ENCODE peak calls at places on chromosomes 12 and 14, in four cellular contexts. T is neural progenitor cell, P is HCT116, W is MM.1S. N is an unnamed sample.

GRCh38 chr14:101495827-101496778 is 65.2 kb upstream of the DIO3 start:
- DNase-seq in T (no peak), P (no peak), W (no peak), N (no peak)

GRCh38 chr12:57740656-57741412 is 2.3 kb upstream of the AGAP2 start:
- DNase-seq in T (no peak), P (no peak), W (peak; percentile 37), N (peak; percentile 82)

GRCh38 chr12:3019005-3019680 is 58.0 kb upstream of the TSPAN9 start:
- DNase-seq in T (no peak), P (no peak), W (no peak), N (no peak)

GRCh38 chr14:35416108-35416750 is 11.7 kb upstream of the NFKBIA start:
- DNase-seq in T (no peak), P (no peak), W (peak; percentile 65), N (no peak)

GRCh38 chr12:127063339-127064090 is 1203.5 kb upstream of the TMEM132C start:
- DNase-seq in T (no peak), P (no peak), W (no peak), N (no peak)

GRCh38 chr14:54866588-54866987 is 36.0 kb downstream of the GCH1 start:
- DNase-seq in T (no peak), P (no peak), W (no peak), N (no peak)

GRCh38 chr14:54784657-54785056 is 118.0 kb downstream of the GCH1 start:
- DNase-seq in T (no peak), P (no peak), W (no peak), N (no peak)

GRCh38 chr12:108112815-108113556 is 16.1 kb upstream of the WSCD2 start:
- DNase-seq in T (peak; percentile 63), P (no peak), W (no peak), N (no peak)

GRCh38 chr14:105019861-105020814 is 745 bp downstream of the CDCA4 start:
- DNase-seq in T (peak; percentile 73), P (no peak), W (peak; percentile 30), N (peak; percentile 72)

GRCh38 chr12:18171571-18171970 is 81.6 kb upstream of the RERGL start:
- DNase-seq in T (no peak), P (no peak), W (no peak), N (no peak)

GRCh38 chr12:12788675-12789368 is 3.4 kb downstream of the APOLD1 start:
- DNase-seq in T (peak; percentile 85), P (peak; percentile 78), W (peak; percentile 84), N (peak; percentile 78)

GRCh38 chr12:30622509-30622908 is 73.2 kb downstream of the IPO8 start:
- DNase-seq in T (no peak), P (no peak), W (no peak), N (no peak)

GRCh38 chr12:20429876-20430275 is 61.5 kb downstream of the PDE3A start:
- DNase-seq in T (no peak), P (no peak), W (no peak), N (no peak)

GRCh38 chr14:28879571-28879970 is 113.0 kb downstream of the FOXG1 start:
- DNase-seq in T (peak; percentile 39), P (no peak), W (no peak), N (no peak)

GRCh38 chr12:51686727-51687126 is 95.7 kb downstream of the SCN8A start:
- DNase-seq in T (no peak), P (no peak), W (no peak), N (no peak)

GRCh38 chr14:56358265-56358664 is 221.3 kb upstream of the TMEM260 start:
- DNase-seq in T (no peak), P (no peak), W (no peak), N (no peak)

GRCh38 chr12:112183141-112183581 is 57.8 kb downstream of the TRAFD1 start:
- DNase-seq in T (no peak), P (no peak), W (no peak), N (no peak)

GRCh38 chr12:79407671-79408622 is 282.8 kb downstream of the PAWR start:
- DNase-seq in T (peak; percentile 72), P (peak; percentile 63), W (peak; percentile 60), N (peak; percentile 42)

GRCh38 chr14:70735043-70735442 is 74.3 kb downstream of the MAP3K9 start:
- DNase-seq in T (no peak), P (no peak), W (no peak), N (no peak)

GRCh38 chr12:122859303-122860051 is 24.2 kb downstream of the HIP1R start:
- DNase-seq in T (no peak), P (no peak), W (no peak), N (no peak)

GRCh38 chr14:103488960-103489359 is 33.7 kb downstream of the CKB start:
- DNase-seq in T (no peak), P (no peak), W (no peak), N (no peak)

GRCh38 chr12:31234955-31235867 is 90.7 kb downstream of the SINHCAF start:
- DNase-seq in T (peak; percentile 73), P (peak; percentile 18), W (no peak), N (peak; percentile 10)

GRCh38 chr12:104909761-104910160 is 48.3 kb downstream of the SLC41A2 start:
- DNase-seq in T (no peak), P (no peak), W (no peak), N (no peak)

GRCh38 chr14:98956616-98957015 is 315.4 kb downstream of the BCL11B start:
- DNase-seq in T (no peak), P (no peak), W (no peak), N (no peak)

GRCh38 chr14:31505411-31505810 is 17.6 kb upstream of the GPR33 start:
- DNase-seq in T (no peak), P (no peak), W (no peak), N (no peak)

GRCh38 chr12:79083181-79083580 is 218.6 kb downstream of the SYT1 start:
- DNase-seq in T (no peak), P (no peak), W (peak; percentile 21), N (no peak)

GRCh38 chr14:61512508-61512907 is 182.8 kb upstream of the HIF1A start:
- DNase-seq in T (no peak), P (no peak), W (no peak), N (no peak)

DNA sequence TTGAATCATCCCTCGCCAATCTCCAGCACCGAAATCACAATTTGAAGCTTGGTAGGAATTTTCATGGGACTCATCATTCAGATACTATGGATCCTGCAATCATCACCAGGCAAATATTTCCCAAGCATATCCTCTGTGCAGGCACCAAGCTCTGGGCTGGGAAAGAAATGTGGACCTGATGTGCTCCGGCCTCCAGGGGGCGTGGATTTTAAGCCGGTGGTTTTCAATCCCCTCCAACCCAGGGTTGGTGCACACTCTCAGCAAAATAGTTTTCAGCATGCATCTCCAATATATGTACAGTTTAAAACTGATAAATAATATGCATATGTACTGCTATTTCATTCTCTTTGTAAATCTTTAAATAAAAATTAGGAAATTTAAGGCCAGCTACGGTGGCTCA is 98.9 kb downstream of the RBM19 start:
- DNase-seq in T (peak; percentile 62), P (no peak), W (no peak), N (no peak)
- TF ChIP-seq EZH2phosphoT487 in T (no peak), P (no peak), W (no peak), N (no peak)

DNA sequence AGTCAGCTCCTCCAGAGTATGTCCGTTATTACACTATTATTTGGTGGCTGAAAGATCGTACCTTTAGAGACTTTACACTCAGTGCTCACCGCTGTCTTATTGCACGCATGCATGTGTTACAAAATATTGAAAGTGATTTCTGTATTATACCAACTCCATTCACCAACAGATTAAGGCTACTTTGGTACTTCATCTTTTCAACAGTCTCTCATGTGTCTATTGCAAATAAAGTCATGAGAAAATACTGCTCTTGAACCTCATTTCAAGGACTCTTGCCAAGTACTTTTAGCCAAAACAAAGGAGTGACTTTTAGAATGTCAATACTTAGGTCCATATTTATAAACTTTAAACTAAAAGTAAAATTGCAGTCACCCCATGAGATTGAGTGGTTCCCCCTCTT is 503.6 kb downstream of the TMEM121 start:
- DNase-seq in T (no peak), P (no peak), W (no peak), N (no peak)
- TF ChIP-seq EZH2phosphoT487 in T (no peak), P (no peak), W (no peak), N (no peak)

GRCh38 chr14:95424533-95424932 is 91.9 kb downstream of the SYNE3 start:
- DNase-seq in T (no peak), P (no peak), W (no peak), N (no peak)
- TF ChIP-seq EZH2phosphoT487 in T (no peak), P (no peak), W (no peak), N (no peak)

GRCh38 chr12:5692850-5693249 is 252.2 kb downstream of the ANO2 start:
- DNase-seq in T (no peak), P (no peak), W (no peak), N (no peak)

GRCh38 chr12:5690240-5690639 is 254.8 kb downstream of the ANO2 start:
- DNase-seq in T (no peak), P (no peak), W (no peak), N (no peak)

GRCh38 chr12:5691943-5692342 is 253.1 kb downstream of the ANO2 start:
- DNase-seq in T (no peak), P (no peak), W (no peak), N (no peak)

GRCh38 chr12:5689773-5690172 is 255.3 kb downstream of the ANO2 start:
- DNase-seq in T (no peak), P (peak; percentile 6), W (no peak), N (no peak)

GRCh38 chr12:5694759-5695409 is 250.2 kb downstream of the ANO2 start:
- DNase-seq in T (no peak), P (peak; percentile 3), W (no peak), N (no peak)
- TF ChIP-seq EZH2phosphoT487 in T (no peak), P (no peak), W (no peak), N (no peak)

GRCh38 chr12:94203181-94203546 is 54.8 kb downstream of the PLXNC1 start:
- DNase-seq in T (no peak), P (no peak), W (no peak), N (no peak)
- TF ChIP-seq EZH2phosphoT487 in T (no peak), P (no peak), W (no peak), N (no peak)

GRCh38 chr12:6887460-6887859 is 14.4 kb upstream of the SPSB2 start:
- DNase-seq in T (no peak), P (no peak), W (no peak), N (no peak)

GRCh38 chr12:6890789-6891624 is 13.6 kb upstream of the LRRC23 start:
- DNase-seq in T (peak; percentile 99), P (peak; percentile 86), W (peak; percentile 99), N (peak; percentile 98)

GRCh38 chr12:6891637-6892036 is 13.0 kb upstream of the LRRC23 start:
- DNase-seq in T (no peak), P (no peak), W (no peak), N (no peak)

GRCh38 chr12:6884539-6884938 is 11.4 kb upstream of the SPSB2 start:
- DNase-seq in T (no peak), P (no peak), W (no peak), N (no peak)

DNA sequence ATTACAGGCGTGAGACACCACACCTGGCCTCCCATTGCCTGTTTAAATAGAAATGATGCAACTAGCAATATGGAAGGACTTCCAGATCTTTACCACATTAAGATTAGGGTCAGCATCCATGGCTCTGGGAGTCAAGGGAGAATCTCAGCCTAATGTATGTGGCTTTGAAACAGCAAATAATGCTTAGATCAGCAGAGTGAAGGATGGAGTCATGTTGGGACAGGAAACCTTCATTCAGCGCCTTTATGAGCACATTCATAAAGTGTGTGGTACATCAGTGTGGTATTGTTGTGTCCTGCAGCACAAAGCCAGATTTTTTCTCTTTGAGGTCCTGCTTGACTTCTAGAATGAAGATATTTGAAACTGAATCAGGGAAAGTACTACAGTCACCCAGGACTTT is 15.3 kb upstream of the SPSB2 start:
- DNase-seq in T (no peak), P (no peak), W (no peak), N (no peak)
- TF ChIP-seq EZH2phosphoT487 in T (no peak), P (no peak), W (no peak), N (no peak)

N was measured in OCI-LY7.